ENCODE peak calls at places on chromosomes 3 and 15, in nine cellular contexts. One of them, this sample, is unnamed.

GRCh38 chr15:23687143-23687470 is at the start of gene NDN:
- DNase-seq in psoas muscle: peak
- DNase-seq in fibroblast of mammary gland: peak
- DNase-seq in Peyer's patch: no peak
- DNase-seq in hippocampal formation: peak
- DNase-seq in type B pancreatic cell: peak
- DNase-seq in MV-4-11: peak
- DNase-seq in activated T-helper 1 cell treated with anti-CD3 and anti-CD28 coated beads, Interleukin-2, amount 50 U/mL, for 16 hours: no peak
- DNase-seq in glutamatergic neuron: peak
- DNase-seq in this sample: peak

GRCh38 chr3:128358156-128358895 is 108.4 kb downstream of the DNAJB8 start:
- DNase-seq in psoas muscle: peak
- DNase-seq in fibroblast of mammary gland: no peak
- DNase-seq in Peyer's patch: no peak
- DNase-seq in hippocampal formation: no peak
- DNase-seq in type B pancreatic cell: no peak
- DNase-seq in MV-4-11: no peak
- DNase-seq in activated T-helper 1 cell treated with anti-CD3 and anti-CD28 coated beads, Interleukin-2, amount 50 U/mL, for 16 hours: no peak
- DNase-seq in glutamatergic neuron: no peak
- DNase-seq in this sample: no peak

GRCh38 chr15:37773111-37773860 is 161.2 kb upstream of the TMCO5A start:
- DNase-seq in psoas muscle: no peak
- DNase-seq in fibroblast of mammary gland: peak
- DNase-seq in Peyer's patch: no peak
- DNase-seq in hippocampal formation: no peak
- DNase-seq in type B pancreatic cell: no peak
- DNase-seq in MV-4-11: no peak
- DNase-seq in activated T-helper 1 cell treated with anti-CD3 and anti-CD28 coated beads, Interleukin-2, amount 50 U/mL, for 16 hours: no peak
- DNase-seq in glutamatergic neuron: no peak
- DNase-seq in this sample: no peak

GRCh38 chr3:87268646-87269211 is 7.7 kb downstream of the POU1F1 start:
- DNase-seq in psoas muscle: no peak
- DNase-seq in fibroblast of mammary gland: peak
- DNase-seq in Peyer's patch: no peak
- DNase-seq in hippocampal formation: no peak
- DNase-seq in type B pancreatic cell: no peak
- DNase-seq in MV-4-11: no peak
- DNase-seq in activated T-helper 1 cell treated with anti-CD3 and anti-CD28 coated beads, Interleukin-2, amount 50 U/mL, for 16 hours: no peak
- DNase-seq in glutamatergic neuron: no peak
- DNase-seq in this sample: no peak

GRCh38 chr3:17645074-17645698 is 97.2 kb downstream of the TBC1D5 start:
- DNase-seq in psoas muscle: no peak
- DNase-seq in fibroblast of mammary gland: peak
- DNase-seq in Peyer's patch: no peak
- DNase-seq in hippocampal formation: no peak
- DNase-seq in type B pancreatic cell: no peak
- DNase-seq in MV-4-11: peak
- DNase-seq in activated T-helper 1 cell treated with anti-CD3 and anti-CD28 coated beads, Interleukin-2, amount 50 U/mL, for 16 hours: no peak
- DNase-seq in glutamatergic neuron: no peak
- DNase-seq in this sample: peak

GRCh38 chr3:161230621-161231195 is 9.6 kb downstream of the NMD3 start:
- DNase-seq in psoas muscle: no peak
- DNase-seq in fibroblast of mammary gland: no peak
- DNase-seq in Peyer's patch: no peak
- DNase-seq in hippocampal formation: no peak
- DNase-seq in type B pancreatic cell: no peak
- DNase-seq in MV-4-11: no peak
- DNase-seq in activated T-helper 1 cell treated with anti-CD3 and anti-CD28 coated beads, Interleukin-2, amount 50 U/mL, for 16 hours: no peak
- DNase-seq in glutamatergic neuron: no peak
- DNase-seq in this sample: no peak

GRCh38 chr3:10783360-10784346 is 32.4 kb upstream of the SLC6A11 start:
- DNase-seq in psoas muscle: no peak
- DNase-seq in fibroblast of mammary gland: peak
- DNase-seq in Peyer's patch: no peak
- DNase-seq in hippocampal formation: peak
- DNase-seq in type B pancreatic cell: peak
- DNase-seq in MV-4-11: peak
- DNase-seq in activated T-helper 1 cell treated with anti-CD3 and anti-CD28 coated beads, Interleukin-2, amount 50 U/mL, for 16 hours: no peak
- DNase-seq in glutamatergic neuron: no peak
- DNase-seq in this sample: peak

GRCh38 chr3:151135548-151136337 is 50.3 kb downstream of the MED12L start:
- DNase-seq in psoas muscle: no peak
- DNase-seq in fibroblast of mammary gland: no peak
- DNase-seq in Peyer's patch: no peak
- DNase-seq in hippocampal formation: no peak
- DNase-seq in type B pancreatic cell: no peak
- DNase-seq in MV-4-11: no peak
- DNase-seq in activated T-helper 1 cell treated with anti-CD3 and anti-CD28 coated beads, Interleukin-2, amount 50 U/mL, for 16 hours: peak
- DNase-seq in glutamatergic neuron: no peak
- DNase-seq in this sample: no peak

GRCh38 chr15:29896062-29896461 is 73.8 kb upstream of the TJP1 start:
- DNase-seq in psoas muscle: no peak
- DNase-seq in fibroblast of mammary gland: no peak
- DNase-seq in Peyer's patch: no peak
- DNase-seq in hippocampal formation: no peak
- DNase-seq in type B pancreatic cell: no peak
- DNase-seq in MV-4-11: no peak
- DNase-seq in activated T-helper 1 cell treated with anti-CD3 and anti-CD28 coated beads, Interleukin-2, amount 50 U/mL, for 16 hours: no peak
- DNase-seq in glutamatergic neuron: no peak
- DNase-seq in this sample: no peak

GRCh38 chr3:157136647-157137387 is 23.1 kb downstream of the CCNL1 start:
- DNase-seq in psoas muscle: peak
- DNase-seq in fibroblast of mammary gland: peak
- DNase-seq in Peyer's patch: peak
- DNase-seq in hippocampal formation: no peak
- DNase-seq in type B pancreatic cell: no peak
- DNase-seq in MV-4-11: peak
- DNase-seq in activated T-helper 1 cell treated with anti-CD3 and anti-CD28 coated beads, Interleukin-2, amount 50 U/mL, for 16 hours: no peak
- DNase-seq in glutamatergic neuron: no peak
- DNase-seq in this sample: no peak